ENCODE peak calls at places on chromosomes 2 and 18, in seven cellular contexts. C is IMR-90, J is neuronal stem cell, G is mesendoderm, R is H1, E is trophoblast cell, K is H9. Z is an unnamed sample.

GRCh38 chr2:23594079-23594494 is 209.1 kb downstream of the KLHL29 start:
- DNase-seq in C (no peak), J (no peak), G (no peak), R (no peak), E (peak), K (no peak), Z (no peak)

GRCh38 chr2:239136762-239137161 is 264.1 kb downstream of the HDAC4 start:
- DNase-seq in C (no peak), J (no peak), G (no peak), R (no peak), E (no peak), K (no peak), Z (no peak)

GRCh38 chr2:26481705-26482104 is 3.8 kb upstream of the OTOF start:
- DNase-seq in C (no peak), J (no peak), G (peak), R (no peak), E (no peak), K (no peak), Z (no peak)

GRCh38 chr2:240624011-240624949 is 1.0 kb upstream of the GPR35 start:
- DNase-seq in C (no peak), J (no peak), G (no peak), R (no peak), E (peak), K (no peak), Z (no peak)

GRCh38 chr2:241706539-241706938 is 4.7 kb downstream of the ING5 start:
- DNase-seq in C (no peak), J (no peak), G (no peak), R (no peak), E (no peak), K (no peak), Z (no peak)

GRCh38 chr18:79952996-79953559 is 1.6 kb upstream of the SLC66A2 start:
- DNase-seq in C (no peak), J (no peak), G (peak), R (no peak), E (no peak), K (peak), Z (peak)

GRCh38 chr2:61771904-61772845 is 81.7 kb downstream of the FAM161A start:
- DNase-seq in C (no peak), J (no peak), G (no peak), R (no peak), E (no peak), K (no peak), Z (no peak)

GRCh38 chr2:75311993-75312392 is 112.7 kb upstream of the TACR1 start:
- DNase-seq in C (no peak), J (no peak), G (peak), R (no peak), E (no peak), K (peak), Z (no peak)

GRCh38 chr18:8616026-8616401 is 6.8 kb downstream of the RAB12 start:
- DNase-seq in C (no peak), J (no peak), G (no peak), R (no peak), E (no peak), K (no peak), Z (no peak)

GRCh38 chr2:45577426-45577825 is 33.6 kb downstream of the SRBD1 start:
- DNase-seq in C (peak), J (no peak), G (no peak), R (no peak), E (peak), K (no peak), Z (no peak)

GRCh38 chr2:10064932-10065682 is 15.1 kb downstream of the CYS1 start:
- DNase-seq in C (no peak), J (no peak), G (no peak), R (no peak), E (no peak), K (no peak), Z (no peak)

GRCh38 chr18:46310258-46310657 is 206.1 kb downstream of the HAUS1 start:
- DNase-seq in C (no peak), J (no peak), G (no peak), R (no peak), E (no peak), K (no peak), Z (no peak)

GRCh38 chr18:32183503-32183902 is 6.3 kb upstream of the MEP1B start:
- DNase-seq in C (no peak), J (no peak), G (no peak), R (no peak), E (no peak), K (no peak), Z (no peak)

GRCh38 chr2:205969584-205969983 is 116.4 kb downstream of the INO80D start:
- DNase-seq in C (no peak), J (no peak), G (no peak), R (no peak), E (no peak), K (no peak), Z (no peak)

GRCh38 chr2:241265506-241265905 is 50.0 kb downstream of the HDLBP start:
- DNase-seq in C (no peak), J (no peak), G (no peak), R (no peak), E (no peak), K (peak), Z (no peak)

GRCh38 chr2:193475038-193475437 is 1280.3 kb upstream of the TMEFF2 start:
- DNase-seq in C (no peak), J (no peak), G (no peak), R (no peak), E (no peak), K (no peak), Z (no peak)

GRCh38 chr2:96580771-96581170 is 44.2 kb downstream of the ARID5A start:
- DNase-seq in C (no peak), J (no peak), G (peak), R (no peak), E (no peak), K (peak), Z (no peak)

GRCh38 chr2:29042581-29043075 is 31.7 kb downstream of the PCARE start:
- DNase-seq in C (peak), J (no peak), G (no peak), R (no peak), E (no peak), K (no peak), Z (peak)

GRCh38 chr18:37871583-37871982 is 306.0 kb upstream of the CELF4 start:
- DNase-seq in C (no peak), J (no peak), G (peak), R (no peak), E (no peak), K (no peak), Z (no peak)

GRCh38 chr2:216551234-216551633 is 52.6 kb downstream of the RPL37A start:
- DNase-seq in C (peak), J (no peak), G (no peak), R (no peak), E (no peak), K (no peak), Z (no peak)

GRCh38 chr18:49565656-49566055 is 3.8 kb downstream of the LIPG start:
- DNase-seq in C (peak), J (no peak), G (no peak), R (no peak), E (no peak), K (no peak), Z (no peak)

GRCh38 chr2:14303366-14304115 is 329.0 kb upstream of the LRATD1 start:
- DNase-seq in C (no peak), J (no peak), G (no peak), R (no peak), E (no peak), K (no peak), Z (no peak)

GRCh38 chr2:143433158-143433557 is 303.9 kb downstream of the ARHGAP15 start:
- DNase-seq in C (peak), J (no peak), G (peak), R (no peak), E (no peak), K (no peak), Z (peak)

GRCh38 chr2:18977409-18977808 is 381.0 kb downstream of the OSR1 start:
- DNase-seq in C (no peak), J (no peak), G (no peak), R (no peak), E (no peak), K (no peak), Z (no peak)

GRCh38 chr2:149166958-149167810 is 128.7 kb downstream of the LYPD6B start:
- DNase-seq in C (no peak), J (no peak), G (no peak), R (no peak), E (no peak), K (no peak), Z (peak)

GRCh38 chr2:195406886-195407603 is 250.0 kb upstream of the SLC39A10 start:
- DNase-seq in C (peak), J (no peak), G (no peak), R (no peak), E (no peak), K (no peak), Z (no peak)

GRCh38 chr2:112821682-112822081 is 14.9 kb downstream of the IL1B start:
- DNase-seq in C (no peak), J (no peak), G (no peak), R (no peak), E (no peak), K (no peak), Z (no peak)

GRCh38 chr2:54560146-54560881 is 104.2 kb downstream of the SPTBN1 start:
- DNase-seq in C (peak), J (no peak), G (no peak), R (no peak), E (peak), K (no peak), Z (peak)

GRCh38 chr2:236178921-236179652 is 10.9 kb upstream of the GBX2 start:
- DNase-seq in C (no peak), J (peak), G (peak), R (no peak), E (peak), K (peak), Z (peak)

GRCh38 chr2:179440642-179441251 is 176.1 kb upstream of the SESTD1 start:
- DNase-seq in C (peak), J (no peak), G (peak), R (no peak), E (peak), K (no peak), Z (peak)

GRCh38 chr2:108612153-108612513 is 77.9 kb downstream of the LIMS1 start:
- DNase-seq in C (peak), J (no peak), G (no peak), R (no peak), E (no peak), K (no peak), Z (peak)

GRCh38 chr2:144230452-144231085 is 289.4 kb downstream of the ZEB2 start:
- DNase-seq in C (peak), J (no peak), G (peak), R (no peak), E (no peak), K (no peak), Z (peak)

GRCh38 chr2:29006092-29006985 is 25.2 kb downstream of the TOGARAM2 start:
- DNase-seq in C (no peak), J (no peak), G (no peak), R (no peak), E (peak), K (no peak), Z (no peak)

GRCh38 chr18:29012874-29013273 is 835.9 kb upstream of the CDH2 start:
- DNase-seq in C (no peak), J (no peak), G (no peak), R (no peak), E (no peak), K (no peak), Z (no peak)

GRCh38 chr2:50491541-50492114 is 540.3 kb downstream of the NRXN1 start:
- DNase-seq in C (peak), J (peak), G (peak), R (no peak), E (peak), K (no peak), Z (peak)

GRCh38 chr2:99772766-99773331 is 283.0 kb upstream of the REV1 start:
- DNase-seq in C (no peak), J (no peak), G (no peak), R (no peak), E (no peak), K (no peak), Z (no peak)

DNA sequence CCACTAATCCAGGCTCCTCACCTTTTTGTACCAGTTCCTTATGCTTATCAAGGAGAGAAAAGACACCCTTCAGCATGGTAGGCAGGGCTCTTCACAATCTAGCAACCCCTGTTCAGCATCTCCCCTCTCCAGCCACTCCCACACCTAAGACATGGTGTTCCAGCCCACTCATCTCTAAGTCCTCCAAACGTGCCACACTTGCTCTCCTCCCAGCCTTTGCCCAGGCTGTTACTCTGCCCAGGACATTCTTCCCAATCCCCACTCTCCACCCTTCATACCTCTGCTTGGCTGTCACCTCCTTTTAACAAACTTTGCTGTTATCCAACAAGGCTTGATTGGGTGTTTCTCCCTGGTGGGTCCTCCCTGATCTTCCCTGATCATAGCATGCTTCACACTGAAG is 270.6 kb upstream of the CHAC2 start:
- DNase-seq in C (no peak), J (no peak), G (no peak), R (no peak), E (no peak), K (no peak), Z (no peak)
- H2BK120ac ChIP-seq in C (peak), J (no peak), G (no peak), R (no peak), E (no peak), K (no peak), Z (no peak)

GRCh38 chr18:77571743-77572142 is 322.1 kb downstream of the GALR1 start:
- DNase-seq in C (no peak), J (no peak), G (no peak), R (no peak), E (no peak), K (no peak), Z (no peak)
- H4K8ac ChIP-seq in C (no peak), J (no peak), G (no peak), R (no peak), E (no peak), K (no peak), Z (no peak)

DNA sequence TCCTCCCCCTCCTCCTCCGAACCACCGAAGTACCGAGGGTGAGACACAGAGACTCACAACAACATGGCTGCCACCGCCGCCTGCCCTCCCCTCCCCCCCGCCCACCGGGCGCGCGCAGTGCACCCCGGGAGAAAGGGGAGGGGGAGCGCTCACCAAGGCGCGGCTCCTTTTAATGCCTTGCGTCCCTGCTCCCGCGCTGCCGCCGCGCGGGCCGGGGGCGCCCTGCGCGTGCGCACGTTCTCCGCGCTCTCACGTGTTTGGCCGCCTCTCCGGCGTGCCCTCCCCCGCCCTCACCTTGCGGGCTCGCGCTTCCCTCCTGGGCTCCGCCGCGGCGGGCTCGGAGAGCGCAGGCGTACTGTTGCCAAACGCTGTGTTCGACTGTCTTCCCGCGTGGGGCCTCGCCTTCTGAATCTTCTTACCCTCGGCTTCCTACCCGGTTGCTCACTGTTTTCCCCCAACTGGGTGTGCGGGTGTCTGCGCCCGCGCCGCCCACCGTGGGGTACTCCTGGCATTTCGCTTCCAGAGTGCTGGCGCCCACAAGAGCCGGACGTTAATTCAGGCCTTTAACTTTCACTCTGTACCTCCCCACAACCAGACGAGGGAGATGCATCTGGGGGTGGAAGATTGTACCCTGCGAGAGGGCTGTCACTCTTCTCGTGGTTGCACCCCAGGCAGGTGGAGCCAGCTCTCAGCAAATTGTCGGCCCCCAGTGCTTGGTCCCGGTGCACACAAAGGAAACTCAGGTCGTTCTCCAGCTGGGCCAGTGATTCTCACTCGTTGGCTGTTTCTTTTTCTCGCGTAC is at the start of gene PUM2:
- DNase-seq in C (peak), J (peak), G (peak), R (peak), E (peak), K (peak), Z (peak)
- H2AK5ac ChIP-seq in C (peak), J (peak), G (no peak), R (peak), E (peak), K (no peak), Z (peak)

GRCh38 chr2:64939332-64939917 is 49.8 kb upstream of the SLC1A4 start:
- DNase-seq in C (no peak), J (no peak), G (no peak), R (no peak), E (no peak), K (no peak), Z (no peak)
- H2BK120ac ChIP-seq in C (no peak), J (no peak), G (no peak), R (no peak), E (no peak), K (no peak), Z (no peak)

Z was measured in mesenchymal stem cell.